ENCODE peak calls at places on chromosomes 12 and 14, in four cellular contexts. One of them, this sample, is unnamed.

GRCh38 chr12:91923864-91924263 is 221.8 kb downstream of the BTG1 start:
- DNase-seq in IMR-90: no peak
- DNase-seq in H9: no peak
- DNase-seq in H1: no peak
- DNase-seq in this sample: no peak

GRCh38 chr12:41049033-41049432 is 139.1 kb upstream of the PDZRN4 start:
- DNase-seq in IMR-90: no peak
- DNase-seq in H9: no peak
- DNase-seq in H1: no peak
- DNase-seq in this sample: no peak

GRCh38 chr14:65169351-65169750 is 67.0 kb upstream of the MAX start:
- DNase-seq in IMR-90: peak; percentile 89
- DNase-seq in H9: no peak
- DNase-seq in H1: no peak
- DNase-seq in this sample: no peak

GRCh38 chr12:118983147-118983824 is 1.9 kb downstream of the SRRM4 start:
- DNase-seq in IMR-90: no peak
- DNase-seq in H9: peak; percentile 16
- DNase-seq in H1: no peak
- DNase-seq in this sample: no peak

GRCh38 chr14:62710811-62711210 is 334.4 kb downstream of the KCNH5 start:
- DNase-seq in IMR-90: no peak
- DNase-seq in H9: no peak
- DNase-seq in H1: no peak
- DNase-seq in this sample: no peak

GRCh38 chr14:31843361-31844091 is 233.6 kb upstream of the ARHGAP5 start:
- DNase-seq in IMR-90: peak; percentile 19
- DNase-seq in H9: no peak
- DNase-seq in H1: no peak
- DNase-seq in this sample: no peak

GRCh38 chr14:79298373-79298772 is 912.9 kb downstream of the DIO2 start:
- DNase-seq in IMR-90: no peak
- DNase-seq in H9: no peak
- DNase-seq in H1: no peak
- DNase-seq in this sample: peak; percentile 84

GRCh38 chr12:41604830-41605229 is 416.7 kb downstream of the PDZRN4 start:
- DNase-seq in IMR-90: no peak
- DNase-seq in H9: no peak
- DNase-seq in H1: no peak
- DNase-seq in this sample: peak; percentile 11

GRCh38 chr12:11822071-11822818 is 172.8 kb downstream of the ETV6 start:
- DNase-seq in IMR-90: peak; percentile 87
- DNase-seq in H9: no peak
- DNase-seq in H1: no peak
- DNase-seq in this sample: no peak

GRCh38 chr12:666066-666465 is 2.8 kb upstream of the NINJ2 start:
- DNase-seq in IMR-90: no peak
- DNase-seq in H9: no peak
- DNase-seq in H1: no peak
- DNase-seq in this sample: no peak

GRCh38 chr12:120872487-120872886 is 31.7 kb downstream of the SPPL3 start:
- DNase-seq in IMR-90: no peak
- DNase-seq in H9: no peak
- DNase-seq in H1: no peak
- DNase-seq in this sample: peak; percentile 28

GRCh38 chr14:69685716-69686115 is 74.3 kb downstream of the SUSD6 start:
- DNase-seq in IMR-90: peak; percentile 58
- DNase-seq in H9: no peak
- DNase-seq in H1: no peak
- DNase-seq in this sample: no peak

DNA sequence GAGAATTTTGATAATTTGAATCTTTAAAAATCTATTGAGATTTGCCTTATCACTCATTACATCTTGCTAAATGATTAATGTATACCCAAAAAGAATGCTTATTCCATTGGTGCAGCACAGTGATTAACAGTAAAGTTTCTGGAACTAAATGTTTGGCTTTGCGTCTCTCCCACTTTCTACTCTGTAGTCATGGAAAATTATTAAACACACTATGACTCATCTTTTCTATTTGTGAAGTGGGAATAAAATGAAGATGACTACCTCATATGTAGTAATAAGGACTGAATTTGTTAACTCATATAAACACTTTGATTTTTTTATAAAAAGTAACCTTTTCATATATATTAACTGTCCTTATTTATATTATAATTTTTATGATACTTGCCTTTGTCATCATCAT is 118.1 kb downstream of the RERGL start:
- DNase-seq in IMR-90: no peak
- DNase-seq in H9: no peak
- DNase-seq in H1: no peak
- DNase-seq in this sample: no peak
- H4K5ac ChIP-seq in IMR-90: no peak overlapping the region
- H4K5ac ChIP-seq in H9: no peak overlapping the region
- H4K5ac ChIP-seq in H1: no peak overlapping the region
- H4K5ac ChIP-seq in this sample: no peak overlapping the region

GRCh38 chr14:100567877-100568163 is 19.4 kb downstream of the BEGAIN start:
- DNase-seq in IMR-90: no peak
- DNase-seq in H9: no peak
- DNase-seq in H1: no peak
- DNase-seq in this sample: no peak

GRCh38 chr14:100568164-100568997 is 18.8 kb downstream of the BEGAIN start:
- DNase-seq in IMR-90: no peak
- DNase-seq in H9: no peak
- DNase-seq in H1: no peak
- DNase-seq in this sample: no peak

GRCh38 chr14:100570726-100571454 is 16.3 kb downstream of the BEGAIN start:
- DNase-seq in IMR-90: no peak
- DNase-seq in H9: no peak
- DNase-seq in H1: no peak
- DNase-seq in this sample: no peak

GRCh38 chr14:100568998-100569733 is 18.1 kb downstream of the BEGAIN start:
- DNase-seq in IMR-90: no peak
- DNase-seq in H9: no peak
- DNase-seq in H1: no peak
- DNase-seq in this sample: no peak

DNA sequence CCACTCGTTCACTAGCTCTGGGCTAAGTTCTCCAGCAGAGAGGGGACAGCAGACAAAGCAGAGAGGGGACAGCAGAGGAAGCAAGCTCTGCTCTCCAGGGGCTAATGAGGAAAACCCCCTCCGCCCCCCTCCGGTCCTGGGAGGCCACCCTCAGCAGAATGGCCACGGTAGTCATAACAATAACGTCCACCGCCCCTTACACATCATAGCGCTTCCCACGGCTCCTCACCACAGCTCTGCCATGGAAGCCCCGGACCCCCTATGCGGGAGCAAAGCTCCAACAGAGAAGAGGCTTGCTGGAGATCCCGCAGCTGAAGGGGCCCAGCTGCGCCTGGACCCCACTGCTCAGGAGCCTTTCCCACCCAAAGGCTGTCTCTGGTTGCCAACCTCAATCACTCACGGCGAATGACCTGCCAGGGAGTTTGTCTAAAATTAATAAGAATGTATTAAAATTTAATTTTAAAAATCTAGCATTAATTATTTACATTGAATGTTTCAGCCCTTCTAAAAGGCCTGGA is 17.4 kb downstream of the BEGAIN start:
- DNase-seq in IMR-90: no peak
- DNase-seq in H9: no peak
- DNase-seq in H1: no peak
- DNase-seq in this sample: no peak
- H3K4me1 ChIP-seq in IMR-90: peaks cover 3% of the 10 kb centered on the region
- H3K4me1 ChIP-seq in H9: peaks cover 2% of the 10 kb centered on the region
- H3K4me1 ChIP-seq in H1: peaks cover 26% of the 10 kb centered on the region
- H3K4me1 ChIP-seq in this sample: peaks cover 3% of the 10 kb centered on the region

DNA sequence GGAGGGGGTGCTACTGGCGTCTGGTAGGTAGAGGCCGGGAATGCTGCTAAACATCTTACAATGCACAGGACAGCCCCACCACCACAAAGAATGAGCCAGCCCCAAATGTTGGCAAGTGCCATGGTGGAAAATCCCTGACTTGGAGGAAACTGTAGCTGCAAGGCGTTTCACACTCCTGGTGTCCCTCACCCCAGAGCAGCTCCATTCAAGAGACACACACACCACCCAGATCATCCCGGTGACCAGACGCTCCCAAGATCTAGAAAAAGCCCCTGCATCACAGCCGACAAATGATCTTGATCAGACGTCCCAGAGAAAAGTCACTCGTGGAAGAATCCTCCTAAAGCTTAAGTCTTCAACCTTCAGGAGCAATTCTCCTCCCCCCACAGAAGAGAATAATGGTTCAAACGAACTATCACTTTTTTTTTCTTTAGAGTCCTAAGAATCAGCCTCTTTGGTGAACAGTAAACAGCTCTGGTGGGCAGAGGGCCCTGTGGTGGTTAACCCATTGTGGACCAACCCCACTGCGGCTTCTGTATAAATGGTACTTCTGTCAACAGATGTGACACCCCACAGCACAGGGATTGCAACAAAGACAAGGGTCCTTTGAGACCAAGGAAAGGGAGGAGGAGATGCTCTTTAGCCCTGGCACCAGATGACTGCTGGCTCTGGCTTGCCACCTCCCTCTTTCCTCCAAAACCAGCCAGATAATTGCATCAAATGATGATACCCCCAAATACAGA is 2.7 kb downstream of the GLTP start:
- DNase-seq in IMR-90: no peak
- DNase-seq in H9: no peak
- DNase-seq in H1: no peak
- DNase-seq in this sample: no peak
- H3K56ac ChIP-seq in IMR-90: no peak overlapping the region
- H3K56ac ChIP-seq in H9: no peak overlapping the region
- H3K56ac ChIP-seq in H1: no peak overlapping the region
- H3K56ac ChIP-seq in this sample: no peak overlapping the region

GRCh38 chr14:47763188-47763854 is 87.9 kb upstream of the MDGA2 start:
- DNase-seq in IMR-90: no peak
- DNase-seq in H9: no peak
- DNase-seq in H1: no peak
- DNase-seq in this sample: no peak
- H4K5ac ChIP-seq in IMR-90: no peak overlapping the region
- H4K5ac ChIP-seq in H9: no peak overlapping the region
- H4K5ac ChIP-seq in H1: no peak overlapping the region
- H4K5ac ChIP-seq in this sample: no peak overlapping the region